ENCODE peak calls at places on chromosomes 5 and 9, in eight cellular contexts. H is AG10803, G is cardiac fibroblast, I is mammary epithelial cell, C is left ventricle myocardium inferior, L is uterus, J is fibroblast of lung, D is GM12865. T is an unnamed sample.
A peak's percentile ranks its signal among the peaks of the same experiment; 100 is the strongest.

GRCh38 chr5:17113174-17113941 is 104.1 kb upstream of the BASP1 start:
- DNase-seq in H (peak; percentile 92), G (peak; percentile 40), I (peak; percentile 34), C (no peak), L (no peak), J (peak; percentile 97), D (no peak), T (no peak)

GRCh38 chr5:53826503-53826902 is 266.1 kb downstream of the NDUFS4 start:
- DNase-seq in H (no peak), G (no peak), I (no peak), C (no peak), L (peak; percentile 23), J (no peak), D (no peak), T (no peak)

GRCh38 chr5:151098185-151098813 is 17.5 kb upstream of the TNIP1 start:
- DNase-seq in H (no peak), G (no peak), I (no peak), C (no peak), L (no peak), J (no peak), D (peak; percentile 83), T (no peak)

GRCh38 chr9:72951520-72952393 is 1.1 kb downstream of the ALDH1A1 start:
- DNase-seq in H (no peak), G (no peak), I (no peak), C (no peak), L (no peak), J (no peak), D (no peak), T (no peak)

GRCh38 chr5:33679791-33680190 is 212.0 kb downstream of the ADAMTS12 start:
- DNase-seq in H (peak; percentile 88), G (peak; percentile 66), I (no peak), C (no peak), L (no peak), J (peak; percentile 64), D (no peak), T (no peak)

GRCh38 chr5:40124367-40124766 is 555.3 kb upstream of the PTGER4 start:
- DNase-seq in H (no peak), G (no peak), I (no peak), C (no peak), L (no peak), J (no peak), D (no peak), T (no peak)

GRCh38 chr9:126363250-126363649 is 36.6 kb downstream of the MVB12B start:
- DNase-seq in H (no peak), G (no peak), I (no peak), C (no peak), L (no peak), J (no peak), D (no peak), T (no peak)

GRCh38 chr9:121942866-121943265 is 150.2 kb downstream of the TTLL11 start:
- DNase-seq in H (no peak), G (no peak), I (no peak), C (no peak), L (no peak), J (no peak), D (no peak), T (no peak)

GRCh38 chr5:133392448-133392847 is 219.9 kb downstream of the FSTL4 start:
- DNase-seq in H (no peak), G (no peak), I (no peak), C (no peak), L (no peak), J (no peak), D (no peak), T (no peak)

GRCh38 chr9:118038713-118039112 is 334.5 kb downstream of the TLR4 start:
- DNase-seq in H (no peak), G (no peak), I (no peak), C (no peak), L (no peak), J (no peak), D (no peak), T (no peak)
- TF ChIP-seq CTCF in H (no peak), G (no peak), I (no peak), C (no peak), L (no peak), J (no peak), D (no peak), T (no peak)

GRCh38 chr9:131811405-131811804 is 71.5 kb upstream of the RAPGEF1 start:
- DNase-seq in H (no peak), G (no peak), I (no peak), C (no peak), L (no peak), J (no peak), D (no peak), T (no peak)

GRCh38 chr9:131809941-131810344 is 70.1 kb upstream of the RAPGEF1 start:
- DNase-seq in H (peak; percentile 59), G (peak; percentile 37), I (peak; percentile 14), C (no peak), L (no peak), J (peak; percentile 84), D (no peak), T (no peak)

GRCh38 chr9:131813116-131813515 is 73.2 kb upstream of the RAPGEF1 start:
- DNase-seq in H (no peak), G (no peak), I (no peak), C (no peak), L (no peak), J (peak; percentile 85), D (no peak), T (no peak)

GRCh38 chr9:131810351-131811170 is 70.7 kb upstream of the RAPGEF1 start:
- DNase-seq in H (no peak), G (no peak), I (no peak), C (no peak), L (no peak), J (no peak), D (no peak), T (no peak)

GRCh38 chr9:131812116-131812790 is 72.4 kb upstream of the RAPGEF1 start:
- DNase-seq in H (no peak), G (no peak), I (no peak), C (no peak), L (no peak), J (no peak), D (no peak), T (no peak)
- H3K4me3 ChIP-seq in H (no peak overlapping the region), G (no peak overlapping the region), I (no peak overlapping the region), C (no peak overlapping the region), L (no peak overlapping the region), J (no peak overlapping the region), D (no peak overlapping the region), T (no peak overlapping the region)

GRCh38 chr9:14547245-14548060 is 145.8 kb downstream of the ZDHHC21 start:
- DNase-seq in H (no peak), G (no peak), I (no peak), C (no peak), L (no peak), J (no peak), D (no peak), T (no peak)
- TF ChIP-seq CTCF in H (no peak), G (no peak), I (no peak), C (no peak), L (no peak), J (no peak), D (no peak), T (no peak)

GRCh38 chr9:7799934-7800285 is 332 bp upstream of the DMAC1 start:
- DNase-seq in H (no peak), G (no peak), I (no peak), C (no peak), L (no peak), J (no peak), D (no peak), T (no peak)
- H3K4me3 ChIP-seq in H (peak overlapping the region; percentile 85), G (peak overlapping the region; percentile 72), I (peak overlapping the region; percentile 25), C (peak overlapping the region; percentile 91), L (peak overlapping the region; percentile 77), J (peak overlapping the region; percentile 68), D (peak overlapping the region; percentile 84), T (peak overlapping the region; percentile 84)

GRCh38 chr5:173932695-173933139 is 44.6 kb downstream of the CPEB4 start:
- DNase-seq in H (no peak), G (no peak), I (no peak), C (no peak), L (no peak), J (no peak), D (no peak), T (no peak)

GRCh38 chr5:173928871-173929574 is 40.9 kb downstream of the CPEB4 start:
- DNase-seq in H (no peak), G (no peak), I (no peak), C (no peak), L (no peak), J (no peak), D (no peak), T (no peak)

DNA sequence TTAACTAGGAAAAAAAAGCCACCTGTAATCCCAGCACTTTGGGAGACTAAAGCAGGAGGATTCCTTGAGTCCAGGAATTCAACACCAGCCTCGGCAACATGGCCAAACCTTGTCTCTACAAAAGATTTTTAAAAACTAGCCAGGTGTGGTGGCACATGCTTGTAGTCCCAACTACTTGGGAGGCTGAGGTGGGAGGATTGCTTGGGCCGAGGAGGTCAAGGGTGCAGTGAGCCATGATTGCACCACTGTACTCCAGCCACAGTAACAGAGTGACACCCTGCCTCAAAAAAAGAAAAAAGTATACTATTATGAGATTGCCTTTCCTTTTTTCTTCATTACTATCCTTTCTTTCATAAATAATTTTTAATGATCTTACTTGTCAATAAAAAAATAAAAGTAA is 45.8 kb downstream of the CPEB4 start:
- DNase-seq in H (no peak), G (no peak), I (no peak), C (no peak), L (no peak), J (no peak), D (no peak), T (no peak)
- TF ChIP-seq CTCF in H (no peak), G (no peak), I (no peak), C (no peak), L (no peak), J (no peak), D (no peak), T (no peak)

DNA sequence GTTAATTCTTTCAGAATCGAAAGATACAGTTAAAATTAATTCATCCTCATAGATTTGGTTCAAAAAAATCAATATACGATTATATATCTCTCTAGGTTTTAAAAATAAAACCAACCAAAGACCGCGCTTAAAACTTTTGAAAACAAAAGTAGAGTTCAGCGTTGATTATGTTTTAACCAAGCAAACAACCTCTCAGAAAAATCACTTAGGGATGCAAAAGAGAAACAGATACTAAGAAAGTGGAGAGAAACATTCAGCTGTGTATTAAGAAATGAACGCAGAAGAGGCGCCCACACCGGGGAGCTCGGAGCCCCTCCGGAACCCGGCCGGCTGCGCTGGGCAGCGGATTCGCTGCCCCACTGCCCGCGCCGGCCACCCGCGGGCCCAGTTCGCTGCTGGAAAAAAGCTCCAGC is 1.4 kb downstream of the PITX1 start:
- DNase-seq in H (no peak), G (no peak), I (no peak), C (no peak), L (no peak), J (no peak), D (no peak), T (no peak)
- H3K4me3 ChIP-seq in H (peak overlapping the region; percentile 24), G (no peak overlapping the region), I (peak overlapping the region; percentile 38), C (peak overlapping the region; percentile 60), L (peak overlapping the region; percentile 37), J (peak overlapping the region; percentile 56), D (peak overlapping the region; percentile 50), T (no peak overlapping the region)